ENCODE peak calls at places on chromosomes 16 and 17, in five cellular contexts. One of them, this sample, is unnamed.

GRCh38 chr16:5042574-5043171 is 8.9 kb upstream of the NAGPA start:
- DNase-seq in stimulated activated CD4-positive, alpha-beta T cell treated with anti-CD3 and anti-CD28 coated beads, Interleukin-4, amount 100 ng/mL, for 48 hours: no peak
- DNase-seq in DMS 273 treated with DMSO at 0.1 percent for 48 hours: no peak
- DNase-seq in SIG-M5: no peak
- DNase-seq in pulmonary artery endothelial cell: no peak
- DNase-seq in this sample: no peak

GRCh38 chr17:10210151-10210574 is 11.8 kb upstream of the GAS7 start:
- DNase-seq in SIG-M5: no peak
- DNase-seq in pulmonary artery endothelial cell: no peak
- DNase-seq in stimulated activated CD4-positive, alpha-beta T cell treated with anti-CD3 and anti-CD28 coated beads, Interleukin-4, amount 100 ng/mL, for 48 hours: no peak
- DNase-seq in DMS 273 treated with DMSO at 0.1 percent for 48 hours: no peak
- DNase-seq in this sample: no peak

GRCh38 chr17:63984206-63984605 is 11.5 kb upstream of the SCN4A start:
- DNase-seq in pulmonary artery endothelial cell: no peak
- DNase-seq in SIG-M5: no peak
- DNase-seq in DMS 273 treated with DMSO at 0.1 percent for 48 hours: no peak
- DNase-seq in stimulated activated CD4-positive, alpha-beta T cell treated with anti-CD3 and anti-CD28 coated beads, Interleukin-4, amount 100 ng/mL, for 48 hours: no peak
- DNase-seq in this sample: no peak

GRCh38 chr17:41768682-41769288 is 17.7 kb downstream of the JUP start:
- DNase-seq in pulmonary artery endothelial cell: no peak
- DNase-seq in SIG-M5: no peak
- DNase-seq in stimulated activated CD4-positive, alpha-beta T cell treated with anti-CD3 and anti-CD28 coated beads, Interleukin-4, amount 100 ng/mL, for 48 hours: no peak
- DNase-seq in DMS 273 treated with DMSO at 0.1 percent for 48 hours: no peak
- DNase-seq in this sample: no peak

GRCh38 chr17:40903129-40903847 is 18.2 kb upstream of the KRT20 start:
- DNase-seq in DMS 273 treated with DMSO at 0.1 percent for 48 hours: no peak
- DNase-seq in SIG-M5: no peak
- DNase-seq in stimulated activated CD4-positive, alpha-beta T cell treated with anti-CD3 and anti-CD28 coated beads, Interleukin-4, amount 100 ng/mL, for 48 hours: no peak
- DNase-seq in pulmonary artery endothelial cell: no peak
- DNase-seq in this sample: no peak

GRCh38 chr17:16269658-16270057 is 52.6 kb downstream of the PIGL start:
- DNase-seq in pulmonary artery endothelial cell: no peak
- DNase-seq in stimulated activated CD4-positive, alpha-beta T cell treated with anti-CD3 and anti-CD28 coated beads, Interleukin-4, amount 100 ng/mL, for 48 hours: no peak
- DNase-seq in SIG-M5: no peak
- DNase-seq in DMS 273 treated with DMSO at 0.1 percent for 48 hours: no peak
- DNase-seq in this sample: no peak

GRCh38 chr16:31135535-31136286 is at the start of gene PRSS8:
- DNase-seq in pulmonary artery endothelial cell: no peak
- DNase-seq in DMS 273 treated with DMSO at 0.1 percent for 48 hours: no peak
- DNase-seq in stimulated activated CD4-positive, alpha-beta T cell treated with anti-CD3 and anti-CD28 coated beads, Interleukin-4, amount 100 ng/mL, for 48 hours: no peak
- DNase-seq in SIG-M5: no peak
- DNase-seq in this sample: peak

GRCh38 chr16:19003935-19004334 is 20.2 kb downstream of the TMC7 start:
- DNase-seq in stimulated activated CD4-positive, alpha-beta T cell treated with anti-CD3 and anti-CD28 coated beads, Interleukin-4, amount 100 ng/mL, for 48 hours: no peak
- DNase-seq in SIG-M5: no peak
- DNase-seq in DMS 273 treated with DMSO at 0.1 percent for 48 hours: no peak
- DNase-seq in pulmonary artery endothelial cell: no peak
- DNase-seq in this sample: no peak

GRCh38 chr16:65731840-65732239 is 610.0 kb upstream of the CDH11 start:
- DNase-seq in DMS 273 treated with DMSO at 0.1 percent for 48 hours: no peak
- DNase-seq in SIG-M5: no peak
- DNase-seq in stimulated activated CD4-positive, alpha-beta T cell treated with anti-CD3 and anti-CD28 coated beads, Interleukin-4, amount 100 ng/mL, for 48 hours: no peak
- DNase-seq in pulmonary artery endothelial cell: no peak
- DNase-seq in this sample: no peak